ENCODE peak calls at places on chromosomes 5 and 9, in five cellular contexts. One of them, this sample, is unnamed.

GRCh38 chr5:142063878-142064331 is 44.7 kb upstream of the NDFIP1 start:
- DNase-seq in T-helper 9 cell: no peak
- DNase-seq in fibroblast of the aortic adventitia: peak
- DNase-seq in NCI-H748 treated with DMSO at 0.1 percent for 48 hours: peak
- DNase-seq in GM04503: peak
- DNase-seq in this sample: no peak

GRCh38 chr5:113804943-113805342 is 291.4 kb downstream of the YTHDC2 start:
- DNase-seq in T-helper 9 cell: no peak
- DNase-seq in fibroblast of the aortic adventitia: no peak
- DNase-seq in NCI-H748 treated with DMSO at 0.1 percent for 48 hours: no peak
- DNase-seq in GM04503: no peak
- DNase-seq in this sample: no peak

GRCh38 chr5:76742586-76742985 is 26.7 kb downstream of the F2R start:
- DNase-seq in T-helper 9 cell: no peak
- DNase-seq in fibroblast of the aortic adventitia: peak
- DNase-seq in NCI-H748 treated with DMSO at 0.1 percent for 48 hours: no peak
- DNase-seq in GM04503: peak
- DNase-seq in this sample: no peak

GRCh38 chr5:52893105-52893504 is 96.0 kb upstream of the ITGA2 start:
- DNase-seq in T-helper 9 cell: no peak
- DNase-seq in fibroblast of the aortic adventitia: peak
- DNase-seq in NCI-H748 treated with DMSO at 0.1 percent for 48 hours: no peak
- DNase-seq in GM04503: no peak
- DNase-seq in this sample: peak

GRCh38 chr9:113220467-113221002 is 542 bp downstream of the FKBP15 start:
- DNase-seq in T-helper 9 cell: no peak
- DNase-seq in fibroblast of the aortic adventitia: no peak
- DNase-seq in NCI-H748 treated with DMSO at 0.1 percent for 48 hours: no peak
- DNase-seq in GM04503: no peak
- DNase-seq in this sample: peak

GRCh38 chr5:150303070-150303595 is 428 bp upstream of the ARSI start:
- DNase-seq in T-helper 9 cell: no peak
- DNase-seq in fibroblast of the aortic adventitia: peak
- DNase-seq in NCI-H748 treated with DMSO at 0.1 percent for 48 hours: no peak
- DNase-seq in GM04503: no peak
- DNase-seq in this sample: no peak

GRCh38 chr5:127088226-127088625 is 14.9 kb upstream of the C5orf63 start:
- DNase-seq in T-helper 9 cell: no peak
- DNase-seq in fibroblast of the aortic adventitia: peak
- DNase-seq in NCI-H748 treated with DMSO at 0.1 percent for 48 hours: no peak
- DNase-seq in GM04503: peak
- DNase-seq in this sample: peak

GRCh38 chr5:157476699-157477408 is 16.8 kb downstream of the NIPAL4 start:
- DNase-seq in T-helper 9 cell: no peak
- DNase-seq in fibroblast of the aortic adventitia: peak
- DNase-seq in NCI-H748 treated with DMSO at 0.1 percent for 48 hours: peak
- DNase-seq in GM04503: no peak
- DNase-seq in this sample: peak

GRCh38 chr5:11346336-11346735 is 557.9 kb downstream of the CTNND2 start:
- DNase-seq in T-helper 9 cell: no peak
- DNase-seq in fibroblast of the aortic adventitia: no peak
- DNase-seq in NCI-H748 treated with DMSO at 0.1 percent for 48 hours: no peak
- DNase-seq in GM04503: no peak
- DNase-seq in this sample: no peak

GRCh38 chr9:131905144-131905543 is 165.3 kb upstream of the RAPGEF1 start:
- DNase-seq in T-helper 9 cell: no peak
- DNase-seq in fibroblast of the aortic adventitia: no peak
- DNase-seq in NCI-H748 treated with DMSO at 0.1 percent for 48 hours: no peak
- DNase-seq in GM04503: no peak
- DNase-seq in this sample: no peak

GRCh38 chr5:133705331-133705730 is 93.0 kb upstream of the FSTL4 start:
- DNase-seq in T-helper 9 cell: no peak
- DNase-seq in fibroblast of the aortic adventitia: no peak
- DNase-seq in NCI-H748 treated with DMSO at 0.1 percent for 48 hours: no peak
- DNase-seq in GM04503: no peak
- DNase-seq in this sample: no peak

This sample was measured in RKO.